ENCODE peak calls at places on chromosomes 3 and 15, in seven cellular contexts. One of them, this sample, is unnamed. For H3K36me3, the result is how much of the 10 kb centered on the place peaks cover.

GRCh38 chr3:125052671-125053303 is 3.0 kb downstream of the HEG1 start:
- DNase-seq in BJ: peak
- DNase-seq in pancreas: no peak
- DNase-seq in GM12878: no peak
- DNase-seq in transverse colon: no peak
- DNase-seq in tibial nerve: no peak
- DNase-seq in Caco-2: no peak
- DNase-seq in this sample: peak

GRCh38 chr3:129182390-129183180 is 1.1 kb downstream of the CNBP start:
- DNase-seq in BJ: no peak
- DNase-seq in pancreas: no peak
- DNase-seq in GM12878: no peak
- DNase-seq in transverse colon: peak
- DNase-seq in tibial nerve: no peak
- DNase-seq in Caco-2: no peak
- DNase-seq in this sample: peak

GRCh38 chr3:5095879-5096278 is 26.2 kb upstream of the ARL8B start:
- DNase-seq in BJ: no peak
- DNase-seq in pancreas: no peak
- DNase-seq in GM12878: no peak
- DNase-seq in transverse colon: no peak
- DNase-seq in tibial nerve: no peak
- DNase-seq in Caco-2: no peak
- DNase-seq in this sample: no peak

GRCh38 chr3:143307613-143308183 is 188.1 kb downstream of the CHST2 start:
- DNase-seq in BJ: no peak
- DNase-seq in pancreas: no peak
- DNase-seq in GM12878: peak
- DNase-seq in transverse colon: no peak
- DNase-seq in tibial nerve: no peak
- DNase-seq in Caco-2: no peak
- DNase-seq in this sample: peak

GRCh38 chr3:190320594-190321362 is 1.5 kb downstream of the CLDN1 start:
- DNase-seq in BJ: no peak
- DNase-seq in pancreas: no peak
- DNase-seq in GM12878: no peak
- DNase-seq in transverse colon: no peak
- DNase-seq in tibial nerve: no peak
- DNase-seq in Caco-2: no peak
- DNase-seq in this sample: no peak

GRCh38 chr15:40430271-40430805 is 10.4 kb upstream of the BAHD1 start:
- DNase-seq in BJ: no peak
- DNase-seq in pancreas: no peak
- DNase-seq in GM12878: no peak
- DNase-seq in transverse colon: peak
- DNase-seq in tibial nerve: no peak
- DNase-seq in Caco-2: peak
- DNase-seq in this sample: no peak

GRCh38 chr15:23644829-23645228 is 2.8 kb downstream of the MAGEL2 start:
- DNase-seq in BJ: no peak
- DNase-seq in pancreas: no peak
- DNase-seq in GM12878: no peak
- DNase-seq in transverse colon: no peak
- DNase-seq in tibial nerve: no peak
- DNase-seq in Caco-2: no peak
- DNase-seq in this sample: no peak

GRCh38 chr15:49227602-49228001 is 57.6 kb downstream of the GALK2 start:
- DNase-seq in BJ: no peak
- DNase-seq in pancreas: no peak
- DNase-seq in GM12878: no peak
- DNase-seq in transverse colon: no peak
- DNase-seq in tibial nerve: no peak
- DNase-seq in Caco-2: no peak
- DNase-seq in this sample: no peak

GRCh38 chr15:64681424-64682024 is 93.9 kb downstream of the RBPMS2 start:
- DNase-seq in BJ: no peak
- DNase-seq in pancreas: no peak
- DNase-seq in GM12878: no peak
- DNase-seq in transverse colon: peak
- DNase-seq in tibial nerve: no peak
- DNase-seq in Caco-2: peak
- DNase-seq in this sample: peak

GRCh38 chr15:77742127-77742526 is 109.4 kb upstream of the LINGO1 start:
- DNase-seq in BJ: no peak
- DNase-seq in pancreas: no peak
- DNase-seq in GM12878: no peak
- DNase-seq in transverse colon: no peak
- DNase-seq in tibial nerve: no peak
- DNase-seq in Caco-2: no peak
- DNase-seq in this sample: no peak

GRCh38 chr3:106379251-106379750 is 510.5 kb upstream of the CBLB start:
- DNase-seq in BJ: no peak
- DNase-seq in pancreas: no peak
- DNase-seq in GM12878: no peak
- DNase-seq in transverse colon: no peak
- DNase-seq in tibial nerve: no peak
- DNase-seq in Caco-2: no peak
- DNase-seq in this sample: peak

GRCh38 chr3:89098964-89099585 is 8.3 kb upstream of the EPHA3 start:
- DNase-seq in BJ: no peak
- DNase-seq in pancreas: no peak
- DNase-seq in GM12878: no peak
- DNase-seq in transverse colon: peak
- DNase-seq in tibial nerve: no peak
- DNase-seq in Caco-2: peak
- DNase-seq in this sample: peak

GRCh38 chr15:72341361-72341760 is 21.4 kb upstream of the CELF6 start:
- DNase-seq in BJ: no peak
- DNase-seq in pancreas: no peak
- DNase-seq in GM12878: no peak
- DNase-seq in transverse colon: no peak
- DNase-seq in tibial nerve: no peak
- DNase-seq in Caco-2: peak
- DNase-seq in this sample: no peak

GRCh38 chr15:75815811-75816719 is 27.2 kb upstream of the UBE2Q2 start:
- DNase-seq in BJ: no peak
- DNase-seq in pancreas: no peak
- DNase-seq in GM12878: no peak
- DNase-seq in transverse colon: no peak
- DNase-seq in tibial nerve: no peak
- DNase-seq in Caco-2: no peak
- DNase-seq in this sample: peak

GRCh38 chr3:122497425-122497824 is 17.3 kb downstream of the KPNA1 start:
- DNase-seq in BJ: peak
- DNase-seq in pancreas: no peak
- DNase-seq in GM12878: peak
- DNase-seq in transverse colon: no peak
- DNase-seq in tibial nerve: no peak
- DNase-seq in Caco-2: no peak
- DNase-seq in this sample: peak

GRCh38 chr3:171967137-171967783 is 72.1 kb upstream of the FNDC3B start:
- DNase-seq in BJ: peak
- DNase-seq in pancreas: no peak
- DNase-seq in GM12878: no peak
- DNase-seq in transverse colon: no peak
- DNase-seq in tibial nerve: no peak
- DNase-seq in Caco-2: peak
- DNase-seq in this sample: peak

GRCh38 chr15:39140060-39140604 is 440.7 kb upstream of the THBS1 start:
- DNase-seq in BJ: no peak
- DNase-seq in pancreas: no peak
- DNase-seq in GM12878: no peak
- DNase-seq in transverse colon: no peak
- DNase-seq in tibial nerve: no peak
- DNase-seq in Caco-2: peak
- DNase-seq in this sample: peak

GRCh38 chr15:59420108-59420507 is 17.9 kb upstream of the FAM81A start:
- DNase-seq in BJ: no peak
- DNase-seq in pancreas: no peak
- DNase-seq in GM12878: no peak
- DNase-seq in transverse colon: no peak
- DNase-seq in tibial nerve: no peak
- DNase-seq in Caco-2: no peak
- DNase-seq in this sample: no peak

GRCh38 chr3:31661993-31662392 is 129.3 kb downstream of the STT3B start:
- DNase-seq in BJ: no peak
- DNase-seq in pancreas: no peak
- DNase-seq in GM12878: no peak
- DNase-seq in transverse colon: no peak
- DNase-seq in tibial nerve: no peak
- DNase-seq in Caco-2: no peak
- DNase-seq in this sample: no peak

GRCh38 chr3:5650303-5650702 is 462.8 kb downstream of the EDEM1 start:
- DNase-seq in BJ: no peak
- DNase-seq in pancreas: no peak
- DNase-seq in GM12878: no peak
- DNase-seq in transverse colon: no peak
- DNase-seq in tibial nerve: no peak
- DNase-seq in Caco-2: no peak
- DNase-seq in this sample: no peak

GRCh38 chr3:40309925-40310635 is 573 bp downstream of the EIF1B start:
- DNase-seq in BJ: no peak
- DNase-seq in pancreas: peak
- DNase-seq in GM12878: no peak
- DNase-seq in transverse colon: peak
- DNase-seq in tibial nerve: no peak
- DNase-seq in Caco-2: peak
- DNase-seq in this sample: peak

GRCh38 chr3:46850468-46850780 is 12.8 kb downstream of the MYL3 start:
- DNase-seq in BJ: no peak
- DNase-seq in pancreas: no peak
- DNase-seq in GM12878: no peak
- DNase-seq in transverse colon: no peak
- DNase-seq in tibial nerve: no peak
- DNase-seq in Caco-2: no peak
- DNase-seq in this sample: no peak

GRCh38 chr3:33146791-33147445 is 33.1 kb downstream of the CRTAP start:
- DNase-seq in BJ: no peak
- DNase-seq in pancreas: no peak
- DNase-seq in GM12878: no peak
- DNase-seq in transverse colon: no peak
- DNase-seq in tibial nerve: no peak
- DNase-seq in Caco-2: no peak
- DNase-seq in this sample: no peak

GRCh38 chr15:66763186-66764066 is 61.4 kb downstream of the SMAD6 start:
- DNase-seq in BJ: no peak
- DNase-seq in pancreas: peak
- DNase-seq in GM12878: no peak
- DNase-seq in transverse colon: peak
- DNase-seq in tibial nerve: peak
- DNase-seq in Caco-2: no peak
- DNase-seq in this sample: no peak

GRCh38 chr3:156723182-156723619 is 48.8 kb downstream of the TIPARP start:
- DNase-seq in BJ: no peak
- DNase-seq in pancreas: no peak
- DNase-seq in GM12878: no peak
- DNase-seq in transverse colon: no peak
- DNase-seq in tibial nerve: no peak
- DNase-seq in Caco-2: no peak
- DNase-seq in this sample: peak
- H3K36me3 ChIP-seq in BJ: under half
- H3K36me3 ChIP-seq in pancreas: under half
- H3K36me3 ChIP-seq in GM12878: under half
- H3K36me3 ChIP-seq in transverse colon: under half
- H3K36me3 ChIP-seq in tibial nerve: under half
- H3K36me3 ChIP-seq in Caco-2: under half
- H3K36me3 ChIP-seq in this sample: under half

GRCh38 chr15:81261172-81261808 is 62.7 kb downstream of the STARD5 start:
- DNase-seq in BJ: no peak
- DNase-seq in pancreas: no peak
- DNase-seq in GM12878: no peak
- DNase-seq in transverse colon: no peak
- DNase-seq in tibial nerve: no peak
- DNase-seq in Caco-2: no peak
- DNase-seq in this sample: no peak
- TF ChIP-seq CTCF in BJ: no peak
- TF ChIP-seq CTCF in pancreas: no peak
- TF ChIP-seq CTCF in GM12878: no peak
- TF ChIP-seq CTCF in transverse colon: no peak
- TF ChIP-seq CTCF in tibial nerve: no peak
- TF ChIP-seq CTCF in Caco-2: no peak
- TF ChIP-seq CTCF in this sample: no peak

DNA sequence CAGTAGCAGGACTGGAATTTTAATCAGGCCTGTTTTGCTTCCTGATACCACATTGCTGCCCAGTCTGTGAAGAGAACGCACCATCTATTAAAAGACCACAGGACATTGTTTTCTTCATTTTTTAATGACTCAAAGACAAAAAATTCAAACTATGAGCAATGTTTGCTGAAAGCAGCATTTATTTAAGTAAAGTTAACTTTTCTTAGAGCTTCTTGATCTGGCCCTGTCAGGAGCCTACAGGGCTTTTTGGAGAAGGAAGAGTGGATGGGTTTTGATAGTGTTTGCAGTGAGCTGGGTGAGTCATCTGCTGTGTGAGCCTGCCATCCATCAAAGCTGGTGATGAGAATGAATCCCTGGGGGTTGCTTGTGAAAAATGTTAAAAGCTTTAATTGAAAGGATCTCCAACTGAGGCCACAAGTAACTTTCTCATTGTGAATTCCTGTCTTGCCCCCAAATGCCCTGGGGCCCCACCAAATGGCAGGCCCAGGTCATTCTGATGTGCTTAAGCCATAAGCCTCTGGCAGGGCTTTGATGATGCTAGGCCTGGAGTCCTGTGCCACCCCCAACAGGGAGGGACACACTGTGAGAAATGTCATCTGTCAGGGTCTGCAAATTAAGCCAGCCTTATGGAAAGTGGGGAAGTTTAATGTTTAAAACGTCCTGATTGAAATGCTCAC is 136.2 kb upstream of the PFN2 start:
- DNase-seq in BJ: peak
- DNase-seq in pancreas: no peak
- DNase-seq in GM12878: no peak
- DNase-seq in transverse colon: no peak
- DNase-seq in tibial nerve: no peak
- DNase-seq in Caco-2: no peak
- DNase-seq in this sample: peak
- H3K4me3 ChIP-seq in BJ: no peak
- H3K4me3 ChIP-seq in pancreas: no peak
- H3K4me3 ChIP-seq in GM12878: no peak
- H3K4me3 ChIP-seq in transverse colon: no peak
- H3K4me3 ChIP-seq in tibial nerve: no peak
- H3K4me3 ChIP-seq in Caco-2: no peak
- H3K4me3 ChIP-seq in this sample: no peak

DNA sequence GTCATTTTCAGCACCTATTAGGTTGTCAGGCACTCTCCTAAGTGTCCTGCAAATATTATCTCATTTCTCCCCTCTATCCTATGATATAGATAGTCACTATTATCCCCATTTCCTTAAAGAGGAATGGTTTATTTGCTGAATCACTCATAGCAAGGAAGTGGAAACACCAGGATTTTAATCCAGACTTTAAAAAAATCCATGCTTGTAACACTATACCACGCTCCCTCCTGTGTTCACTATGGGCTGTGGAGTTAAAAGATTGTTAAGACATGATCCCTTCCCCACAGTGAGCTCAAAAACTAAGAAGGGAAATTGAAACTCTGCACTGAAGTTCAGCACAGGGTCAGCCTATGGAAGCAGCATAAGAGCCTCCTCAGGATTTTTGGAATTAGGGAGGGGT is 60.2 kb downstream of the TMEM39A start:
- DNase-seq in BJ: no peak
- DNase-seq in pancreas: no peak
- DNase-seq in GM12878: no peak
- DNase-seq in transverse colon: no peak
- DNase-seq in tibial nerve: no peak
- DNase-seq in Caco-2: no peak
- DNase-seq in this sample: peak
- H3K36me3 ChIP-seq in BJ: under half
- H3K36me3 ChIP-seq in pancreas: under half
- H3K36me3 ChIP-seq in GM12878: under half
- H3K36me3 ChIP-seq in transverse colon: under half
- H3K36me3 ChIP-seq in tibial nerve: half or more
- H3K36me3 ChIP-seq in Caco-2: under half
- H3K36me3 ChIP-seq in this sample: under half

This sample was measured in bronchial epithelial cell.